ENCODE peak calls at places on chromosomes 13 and 19, in five cellular contexts. One of them, this sample, is unnamed. For H3K4me1, the result is how much of the 10 kb centered on the place peaks cover.

GRCh38 chr19:46756544-46756888 is 10.3 kb upstream of the STRN4 start:
- DNase-seq in naive thymus-derived CD4-positive, alpha-beta T cell: no peak
- DNase-seq in colonic mucosa: no peak
- DNase-seq in small intestine: no peak
- DNase-seq in Panc1: no peak
- DNase-seq in this sample: no peak

GRCh38 chr19:40705950-40706619 is 10.6 kb downstream of the COQ8B start:
- DNase-seq in naive thymus-derived CD4-positive, alpha-beta T cell: no peak
- DNase-seq in colonic mucosa: no peak
- DNase-seq in small intestine: no peak
- DNase-seq in Panc1: no peak
- DNase-seq in this sample: no peak

GRCh38 chr13:95267662-95268369 is 33.4 kb downstream of the ABCC4 start:
- DNase-seq in naive thymus-derived CD4-positive, alpha-beta T cell: no peak
- DNase-seq in colonic mucosa: peak
- DNase-seq in small intestine: no peak
- DNase-seq in Panc1: no peak
- DNase-seq in this sample: no peak

GRCh38 chr19:44993526-44993925 is 7.7 kb upstream of the RELB start:
- DNase-seq in naive thymus-derived CD4-positive, alpha-beta T cell: no peak
- DNase-seq in colonic mucosa: no peak
- DNase-seq in small intestine: no peak
- DNase-seq in Panc1: no peak
- DNase-seq in this sample: no peak

GRCh38 chr13:113400621-113401451 is 36.9 kb upstream of the GRTP1 start:
- DNase-seq in naive thymus-derived CD4-positive, alpha-beta T cell: no peak
- DNase-seq in colonic mucosa: no peak
- DNase-seq in small intestine: no peak
- DNase-seq in Panc1: no peak
- DNase-seq in this sample: no peak

GRCh38 chr19:3576696-3577443 is 4.1 kb downstream of the HMG20B start:
- DNase-seq in naive thymus-derived CD4-positive, alpha-beta T cell: no peak
- DNase-seq in colonic mucosa: peak
- DNase-seq in small intestine: no peak
- DNase-seq in Panc1: no peak
- DNase-seq in this sample: no peak

GRCh38 chr19:35949131-35949530 is 13.0 kb downstream of the LRFN3 start:
- DNase-seq in naive thymus-derived CD4-positive, alpha-beta T cell: no peak
- DNase-seq in colonic mucosa: no peak
- DNase-seq in small intestine: no peak
- DNase-seq in Panc1: no peak
- DNase-seq in this sample: no peak

GRCh38 chr13:32206097-32206740 is 108.9 kb downstream of the ZAR1L start:
- DNase-seq in naive thymus-derived CD4-positive, alpha-beta T cell: no peak
- DNase-seq in colonic mucosa: no peak
- DNase-seq in small intestine: no peak
- DNase-seq in Panc1: no peak
- DNase-seq in this sample: no peak

GRCh38 chr19:45442927-45443461 is 19.3 kb upstream of the ERCC1 start:
- DNase-seq in naive thymus-derived CD4-positive, alpha-beta T cell: no peak
- DNase-seq in colonic mucosa: peak
- DNase-seq in small intestine: peak
- DNase-seq in Panc1: no peak
- DNase-seq in this sample: no peak

GRCh38 chr13:99690426-99691189 is 189.3 kb downstream of the TM9SF2 start:
- DNase-seq in naive thymus-derived CD4-positive, alpha-beta T cell: no peak
- DNase-seq in colonic mucosa: no peak
- DNase-seq in small intestine: no peak
- DNase-seq in Panc1: no peak
- DNase-seq in this sample: no peak
- H3K4me1 ChIP-seq in naive thymus-derived CD4-positive, alpha-beta T cell: under half
- H3K4me1 ChIP-seq in colonic mucosa: under half
- H3K4me1 ChIP-seq in small intestine: under half
- H3K4me1 ChIP-seq in Panc1: under half
- H3K4me1 ChIP-seq in this sample: under half

GRCh38 chr19:48512504-48513288 is 1.1 kb upstream of the LMTK3 start:
- DNase-seq in naive thymus-derived CD4-positive, alpha-beta T cell: no peak
- DNase-seq in colonic mucosa: no peak
- DNase-seq in small intestine: no peak
- DNase-seq in Panc1: no peak
- DNase-seq in this sample: no peak

GRCh38 chr19:48513289-48514122 is 1.9 kb upstream of the LMTK3 start:
- DNase-seq in naive thymus-derived CD4-positive, alpha-beta T cell: peak
- DNase-seq in colonic mucosa: peak
- DNase-seq in small intestine: peak
- DNase-seq in Panc1: no peak
- DNase-seq in this sample: peak

GRCh38 chr19:48511800-48512503 is at the start of gene LMTK3:
- DNase-seq in naive thymus-derived CD4-positive, alpha-beta T cell: peak
- DNase-seq in colonic mucosa: no peak
- DNase-seq in small intestine: no peak
- DNase-seq in Panc1: no peak
- DNase-seq in this sample: no peak

GRCh38 chr19:48516536-48516935 is 4.9 kb upstream of the LMTK3 start:
- DNase-seq in naive thymus-derived CD4-positive, alpha-beta T cell: no peak
- DNase-seq in colonic mucosa: no peak
- DNase-seq in small intestine: no peak
- DNase-seq in Panc1: no peak
- DNase-seq in this sample: no peak

GRCh38 chr19:48514123-48514458 is 2.5 kb upstream of the LMTK3 start:
- DNase-seq in naive thymus-derived CD4-positive, alpha-beta T cell: no peak
- DNase-seq in colonic mucosa: no peak
- DNase-seq in small intestine: no peak
- DNase-seq in Panc1: no peak
- DNase-seq in this sample: no peak
- H3K4me3 ChIP-seq in naive thymus-derived CD4-positive, alpha-beta T cell: no peak
- H3K4me3 ChIP-seq in colonic mucosa: no peak
- H3K4me3 ChIP-seq in small intestine: no peak
- H3K4me3 ChIP-seq in Panc1: peak
- H3K4me3 ChIP-seq in this sample: no peak

GRCh38 chr19:18418725-18419194 is 438 bp upstream of the SSBP4 start:
- DNase-seq in naive thymus-derived CD4-positive, alpha-beta T cell: no peak
- DNase-seq in colonic mucosa: peak
- DNase-seq in small intestine: peak
- DNase-seq in Panc1: no peak
- DNase-seq in this sample: peak

GRCh38 chr19:18420931-18421330 is 1.7 kb downstream of the SSBP4 start:
- DNase-seq in naive thymus-derived CD4-positive, alpha-beta T cell: no peak
- DNase-seq in colonic mucosa: no peak
- DNase-seq in small intestine: no peak
- DNase-seq in Panc1: no peak
- DNase-seq in this sample: no peak

GRCh38 chr19:18421371-18421959 is 2.3 kb downstream of the SSBP4 start:
- DNase-seq in naive thymus-derived CD4-positive, alpha-beta T cell: no peak
- DNase-seq in colonic mucosa: no peak
- DNase-seq in small intestine: no peak
- DNase-seq in Panc1: no peak
- DNase-seq in this sample: no peak

GRCh38 chr19:18419195-18419698 is at the start of gene SSBP4:
- DNase-seq in naive thymus-derived CD4-positive, alpha-beta T cell: peak
- DNase-seq in colonic mucosa: peak
- DNase-seq in small intestine: peak
- DNase-seq in Panc1: no peak
- DNase-seq in this sample: peak

DNA sequence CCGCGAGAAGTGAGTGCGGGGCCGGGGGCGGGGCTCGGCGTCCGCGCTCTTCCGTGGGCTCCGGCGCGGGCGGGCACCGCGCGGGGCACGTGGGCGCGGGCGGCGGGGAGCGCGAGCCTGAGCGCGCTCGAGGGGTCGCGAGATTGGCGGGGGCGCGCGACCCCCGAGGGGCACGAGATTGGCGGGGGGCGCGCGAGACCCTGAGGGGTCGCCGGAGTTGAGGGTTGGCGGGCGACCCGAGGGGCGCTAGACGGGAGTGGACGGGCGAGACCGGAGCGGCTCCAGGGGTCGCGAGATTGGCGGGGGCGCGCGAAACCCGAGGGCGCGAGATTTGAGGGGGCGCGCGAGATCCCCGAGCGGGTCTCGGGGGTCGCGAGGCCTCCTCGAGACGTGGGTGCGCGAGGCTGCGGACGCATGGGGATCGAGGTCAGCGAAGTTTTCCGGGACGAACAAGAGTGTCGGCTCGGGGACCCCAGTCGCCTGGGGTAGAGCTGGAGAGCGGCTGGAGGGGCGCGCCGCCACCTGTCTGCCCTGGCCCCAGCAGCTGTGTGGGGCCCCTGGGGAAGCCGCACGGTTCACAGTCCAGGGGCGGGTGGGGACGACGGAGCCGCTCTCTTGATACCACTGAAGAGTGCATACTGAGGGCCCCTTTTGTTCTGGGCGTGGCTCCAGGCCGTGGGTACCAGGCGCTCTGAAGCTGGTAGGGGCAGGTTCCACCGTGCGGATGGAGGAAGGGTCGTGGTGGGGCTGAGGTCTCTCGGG is 682 bp downstream of the SSBP4 start:
- DNase-seq in naive thymus-derived CD4-positive, alpha-beta T cell: peak
- DNase-seq in colonic mucosa: peak
- DNase-seq in small intestine: peak
- DNase-seq in Panc1: no peak
- DNase-seq in this sample: peak
- H3K4me1 ChIP-seq in naive thymus-derived CD4-positive, alpha-beta T cell: half or more
- H3K4me1 ChIP-seq in colonic mucosa: under half
- H3K4me1 ChIP-seq in small intestine: under half
- H3K4me1 ChIP-seq in Panc1: under half
- H3K4me1 ChIP-seq in this sample: under half

GRCh38 chr13:97325738-97326137 is 103.6 kb downstream of the MBNL2 start:
- DNase-seq in naive thymus-derived CD4-positive, alpha-beta T cell: no peak
- DNase-seq in colonic mucosa: no peak
- DNase-seq in small intestine: no peak
- DNase-seq in Panc1: no peak
- DNase-seq in this sample: no peak

GRCh38 chr13:97321616-97322321 is 99.6 kb downstream of the MBNL2 start:
- DNase-seq in naive thymus-derived CD4-positive, alpha-beta T cell: no peak
- DNase-seq in colonic mucosa: no peak
- DNase-seq in small intestine: no peak
- DNase-seq in Panc1: no peak
- DNase-seq in this sample: no peak

GRCh38 chr13:97327071-97327470 is 104.9 kb downstream of the MBNL2 start:
- DNase-seq in naive thymus-derived CD4-positive, alpha-beta T cell: no peak
- DNase-seq in colonic mucosa: no peak
- DNase-seq in small intestine: no peak
- DNase-seq in Panc1: no peak
- DNase-seq in this sample: no peak

GRCh38 chr13:97322740-97323342 is 100.7 kb downstream of the MBNL2 start:
- DNase-seq in naive thymus-derived CD4-positive, alpha-beta T cell: no peak
- DNase-seq in colonic mucosa: no peak
- DNase-seq in small intestine: no peak
- DNase-seq in Panc1: no peak
- DNase-seq in this sample: no peak

GRCh38 chr13:97324115-97324514 is 102.0 kb downstream of the MBNL2 start:
- DNase-seq in naive thymus-derived CD4-positive, alpha-beta T cell: no peak
- DNase-seq in colonic mucosa: no peak
- DNase-seq in small intestine: no peak
- DNase-seq in Panc1: no peak
- DNase-seq in this sample: no peak
- H3K4me3 ChIP-seq in naive thymus-derived CD4-positive, alpha-beta T cell: no peak
- H3K4me3 ChIP-seq in colonic mucosa: no peak
- H3K4me3 ChIP-seq in small intestine: no peak
- H3K4me3 ChIP-seq in Panc1: no peak
- H3K4me3 ChIP-seq in this sample: no peak

DNA sequence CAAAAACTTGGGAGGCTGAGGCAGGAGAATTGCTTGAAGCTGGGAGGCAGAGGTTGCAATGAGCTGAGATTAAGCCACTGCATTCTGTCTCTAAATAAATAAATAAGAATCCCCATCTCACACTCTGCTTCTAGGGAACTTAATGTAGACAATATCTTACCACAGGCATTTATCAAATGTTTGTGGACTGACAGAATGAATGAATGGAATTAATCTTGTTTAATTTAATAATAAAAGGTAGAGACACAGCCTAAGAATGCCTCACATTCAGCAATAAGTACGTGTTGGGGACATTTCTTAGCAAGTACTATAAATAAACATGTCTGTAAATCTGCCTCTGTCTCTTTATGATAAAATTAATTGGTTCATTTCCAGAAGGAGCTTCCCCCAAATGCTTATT is 36.2 kb upstream of the RBM26 start:
- DNase-seq in naive thymus-derived CD4-positive, alpha-beta T cell: no peak
- DNase-seq in colonic mucosa: no peak
- DNase-seq in small intestine: no peak
- DNase-seq in Panc1: no peak
- DNase-seq in this sample: no peak
- H3K4me1 ChIP-seq in naive thymus-derived CD4-positive, alpha-beta T cell: under half
- H3K4me1 ChIP-seq in colonic mucosa: under half
- H3K4me1 ChIP-seq in small intestine: under half
- H3K4me1 ChIP-seq in Panc1: under half
- H3K4me1 ChIP-seq in this sample: under half

GRCh38 chr19:39501340-39501739 is 2.6 kb downstream of the DLL3 start:
- DNase-seq in naive thymus-derived CD4-positive, alpha-beta T cell: no peak
- DNase-seq in colonic mucosa: no peak
- DNase-seq in small intestine: no peak
- DNase-seq in Panc1: no peak
- DNase-seq in this sample: no peak

GRCh38 chr19:39498262-39499081 is at the start of gene DLL3:
- DNase-seq in naive thymus-derived CD4-positive, alpha-beta T cell: no peak
- DNase-seq in colonic mucosa: no peak
- DNase-seq in small intestine: peak
- DNase-seq in Panc1: peak
- DNase-seq in this sample: no peak

GRCh38 chr19:39499932-39500331 is 1.2 kb downstream of the DLL3 start:
- DNase-seq in naive thymus-derived CD4-positive, alpha-beta T cell: no peak
- DNase-seq in colonic mucosa: no peak
- DNase-seq in small intestine: no peak
- DNase-seq in Panc1: no peak
- DNase-seq in this sample: no peak

GRCh38 chr19:39499082-39499642 is 415 bp downstream of the DLL3 start:
- DNase-seq in naive thymus-derived CD4-positive, alpha-beta T cell: no peak
- DNase-seq in colonic mucosa: no peak
- DNase-seq in small intestine: no peak
- DNase-seq in Panc1: no peak
- DNase-seq in this sample: no peak

DNA sequence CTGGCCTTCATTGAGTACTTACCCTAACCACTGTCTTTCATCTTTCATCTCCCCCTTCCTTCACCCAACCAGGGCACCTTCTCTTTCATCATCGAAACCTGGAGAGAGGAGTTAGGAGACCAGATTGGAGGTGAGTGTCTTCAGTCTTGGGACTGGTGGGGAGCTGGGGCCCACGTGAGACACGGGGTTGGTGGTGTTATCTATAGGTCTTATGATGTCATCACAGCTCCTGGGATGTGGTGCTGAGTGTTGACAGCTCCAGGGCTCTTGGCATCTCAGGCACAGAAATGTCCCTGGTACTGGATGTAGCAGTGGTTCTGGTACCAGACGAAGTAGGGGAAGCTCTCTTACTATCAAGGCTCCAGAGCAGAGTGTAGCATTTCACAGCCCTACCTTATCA is 1.8 kb downstream of the DLL3 start:
- DNase-seq in naive thymus-derived CD4-positive, alpha-beta T cell: no peak
- DNase-seq in colonic mucosa: no peak
- DNase-seq in small intestine: no peak
- DNase-seq in Panc1: no peak
- DNase-seq in this sample: no peak
- H3K4me3 ChIP-seq in naive thymus-derived CD4-positive, alpha-beta T cell: no peak
- H3K4me3 ChIP-seq in colonic mucosa: no peak
- H3K4me3 ChIP-seq in small intestine: no peak
- H3K4me3 ChIP-seq in Panc1: no peak
- H3K4me3 ChIP-seq in this sample: no peak

This sample was measured in RWPE2.